ENCODE peak calls at places on chromosomes 1 and 21, in eight cellular contexts. One of them, this sample, is unnamed.

GRCh38 chr1:71559880-71560279 is 479.0 kb upstream of the ZRANB2 start:
- DNase-seq in transverse colon: no peak
- DNase-seq in dorsolateral prefrontal cortex: no peak
- DNase-seq in HCT116: no peak
- DNase-seq in mesendoderm: no peak
- DNase-seq in uterus: no peak
- DNase-seq in GM23248: no peak
- DNase-seq in IMR-90: no peak
- DNase-seq in this sample: no peak

GRCh38 chr1:20223659-20224058 is 37.3 kb upstream of the PLA2G2C start:
- DNase-seq in transverse colon: no peak
- DNase-seq in dorsolateral prefrontal cortex: no peak
- DNase-seq in HCT116: no peak
- DNase-seq in mesendoderm: peak; percentile 35
- DNase-seq in uterus: no peak
- DNase-seq in GM23248: no peak
- DNase-seq in IMR-90: no peak
- DNase-seq in this sample: no peak

GRCh38 chr1:236568285-236568894 is 35.9 kb downstream of the HEATR1 start:
- DNase-seq in transverse colon: no peak
- DNase-seq in dorsolateral prefrontal cortex: no peak
- DNase-seq in HCT116: peak; percentile 8
- DNase-seq in mesendoderm: peak; percentile 52
- DNase-seq in uterus: no peak
- DNase-seq in GM23248: peak; percentile 32
- DNase-seq in IMR-90: peak; percentile 39
- DNase-seq in this sample: no peak

GRCh38 chr1:96815914-96816313 is 94.3 kb downstream of the PTBP2 start:
- DNase-seq in transverse colon: no peak
- DNase-seq in dorsolateral prefrontal cortex: no peak
- DNase-seq in HCT116: no peak
- DNase-seq in mesendoderm: peak; percentile 34
- DNase-seq in uterus: no peak
- DNase-seq in GM23248: no peak
- DNase-seq in IMR-90: no peak
- DNase-seq in this sample: no peak

GRCh38 chr1:31434101-31434871 is 21.3 kb downstream of the SERINC2 start:
- DNase-seq in transverse colon: no peak
- DNase-seq in dorsolateral prefrontal cortex: no peak
- DNase-seq in HCT116: no peak
- DNase-seq in mesendoderm: no peak
- DNase-seq in uterus: no peak
- DNase-seq in GM23248: no peak
- DNase-seq in IMR-90: no peak
- DNase-seq in this sample: no peak

GRCh38 chr1:26909951-26910342 is 3.8 kb downstream of the NR0B2 start:
- DNase-seq in transverse colon: no peak
- DNase-seq in dorsolateral prefrontal cortex: no peak
- DNase-seq in HCT116: no peak
- DNase-seq in mesendoderm: no peak
- DNase-seq in uterus: no peak
- DNase-seq in GM23248: no peak
- DNase-seq in IMR-90: no peak
- DNase-seq in this sample: no peak

GRCh38 chr21:14889080-14889805 is 175.6 kb downstream of the NRIP1 start:
- DNase-seq in transverse colon: peak; percentile 47
- DNase-seq in dorsolateral prefrontal cortex: no peak
- DNase-seq in HCT116: no peak
- DNase-seq in mesendoderm: no peak
- DNase-seq in uterus: no peak
- DNase-seq in GM23248: peak; percentile 44
- DNase-seq in IMR-90: peak; percentile 71
- DNase-seq in this sample: no peak

GRCh38 chr1:57590978-57591377 is 167.1 kb upstream of the DAB1 start:
- DNase-seq in transverse colon: no peak
- DNase-seq in dorsolateral prefrontal cortex: no peak
- DNase-seq in HCT116: no peak
- DNase-seq in mesendoderm: peak; percentile 89
- DNase-seq in uterus: no peak
- DNase-seq in GM23248: no peak
- DNase-seq in IMR-90: no peak
- DNase-seq in this sample: no peak

GRCh38 chr1:101262601-101263348 is 26.0 kb downstream of the S1PR1 start:
- DNase-seq in transverse colon: no peak
- DNase-seq in dorsolateral prefrontal cortex: no peak
- DNase-seq in HCT116: no peak
- DNase-seq in mesendoderm: peak; percentile 22
- DNase-seq in uterus: no peak
- DNase-seq in GM23248: no peak
- DNase-seq in IMR-90: no peak
- DNase-seq in this sample: no peak
- H3K27ac ChIP-seq in transverse colon: peak overlapping the region; percentile 28
- H3K27ac ChIP-seq in dorsolateral prefrontal cortex: no peak overlapping the region
- H3K27ac ChIP-seq in HCT116: no peak overlapping the region
- H3K27ac ChIP-seq in mesendoderm: no peak overlapping the region
- H3K27ac ChIP-seq in uterus: no peak overlapping the region
- H3K27ac ChIP-seq in GM23248: no peak overlapping the region
- H3K27ac ChIP-seq in IMR-90: no peak overlapping the region
- H3K27ac ChIP-seq in this sample: no peak overlapping the region

DNA sequence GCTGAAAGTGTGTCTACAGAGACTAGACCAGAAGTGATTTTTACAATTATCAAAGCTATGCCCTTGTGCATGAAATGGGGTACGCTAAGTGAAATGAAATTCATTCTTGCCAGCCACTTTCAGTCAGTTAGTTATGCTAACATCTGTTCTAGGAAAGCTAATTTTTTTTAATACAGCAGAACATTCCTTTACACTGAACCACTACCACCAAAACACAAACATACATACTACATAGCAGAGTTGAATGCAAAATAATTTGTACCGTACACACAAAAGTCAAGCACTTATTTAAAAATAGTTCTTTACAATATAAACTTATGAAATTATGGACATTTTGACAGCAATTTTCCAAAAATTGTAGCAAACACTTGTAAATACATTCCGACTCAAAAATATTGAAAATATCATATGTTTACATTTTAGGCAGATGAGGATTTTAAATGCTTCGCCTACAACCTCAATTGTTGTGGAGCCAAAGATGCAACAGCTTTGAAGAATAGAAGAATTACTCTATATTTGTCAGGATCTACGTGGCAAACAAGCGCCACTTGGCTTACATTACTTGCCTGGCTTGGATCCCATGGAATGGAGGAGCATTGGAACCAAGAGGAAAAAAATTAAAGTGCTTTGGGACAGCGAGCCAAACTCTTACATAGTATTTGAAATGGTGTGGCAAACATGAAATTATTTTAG is 30.6 kb downstream of the WLS start:
- DNase-seq in transverse colon: no peak
- DNase-seq in dorsolateral prefrontal cortex: no peak
- DNase-seq in HCT116: no peak
- DNase-seq in mesendoderm: no peak
- DNase-seq in uterus: no peak
- DNase-seq in GM23248: peak; percentile 54
- DNase-seq in IMR-90: peak; percentile 63
- DNase-seq in this sample: no peak
- H3K27ac ChIP-seq in transverse colon: peak overlapping the region; percentile 8
- H3K27ac ChIP-seq in dorsolateral prefrontal cortex: no peak overlapping the region
- H3K27ac ChIP-seq in HCT116: no peak overlapping the region
- H3K27ac ChIP-seq in mesendoderm: no peak overlapping the region
- H3K27ac ChIP-seq in uterus: no peak overlapping the region
- H3K27ac ChIP-seq in GM23248: peak overlapping the region; percentile 42
- H3K27ac ChIP-seq in IMR-90: peak overlapping the region; percentile 42
- H3K27ac ChIP-seq in this sample: no peak overlapping the region

GRCh38 chr1:109896681-109897080 is 14.0 kb upstream of the CSF1 start:
- DNase-seq in transverse colon: no peak
- DNase-seq in dorsolateral prefrontal cortex: no peak
- DNase-seq in HCT116: no peak
- DNase-seq in mesendoderm: no peak
- DNase-seq in uterus: no peak
- DNase-seq in GM23248: no peak
- DNase-seq in IMR-90: no peak
- DNase-seq in this sample: no peak
- H3K27ac ChIP-seq in transverse colon: no peak overlapping the region
- H3K27ac ChIP-seq in dorsolateral prefrontal cortex: no peak overlapping the region
- H3K27ac ChIP-seq in HCT116: no peak overlapping the region
- H3K27ac ChIP-seq in mesendoderm: no peak overlapping the region
- H3K27ac ChIP-seq in uterus: peak overlapping the region; percentile 44
- H3K27ac ChIP-seq in GM23248: no peak overlapping the region
- H3K27ac ChIP-seq in IMR-90: no peak overlapping the region
- H3K27ac ChIP-seq in this sample: no peak overlapping the region

GRCh38 chr1:10292188-10292587 is 81.8 kb downstream of the KIF1B start:
- DNase-seq in transverse colon: no peak
- DNase-seq in dorsolateral prefrontal cortex: no peak
- DNase-seq in HCT116: no peak
- DNase-seq in mesendoderm: no peak
- DNase-seq in uterus: no peak
- DNase-seq in GM23248: no peak
- DNase-seq in IMR-90: no peak
- DNase-seq in this sample: no peak

GRCh38 chr1:10287023-10287645 is 76.8 kb downstream of the KIF1B start:
- DNase-seq in transverse colon: no peak
- DNase-seq in dorsolateral prefrontal cortex: no peak
- DNase-seq in HCT116: no peak
- DNase-seq in mesendoderm: no peak
- DNase-seq in uterus: no peak
- DNase-seq in GM23248: no peak
- DNase-seq in IMR-90: peak; percentile 8
- DNase-seq in this sample: no peak

GRCh38 chr1:10286244-10286643 is 75.9 kb downstream of the KIF1B start:
- DNase-seq in transverse colon: no peak
- DNase-seq in dorsolateral prefrontal cortex: no peak
- DNase-seq in HCT116: no peak
- DNase-seq in mesendoderm: no peak
- DNase-seq in uterus: no peak
- DNase-seq in GM23248: no peak
- DNase-seq in IMR-90: peak; percentile 39
- DNase-seq in this sample: no peak

GRCh38 chr1:10291705-10292104 is 81.3 kb downstream of the KIF1B start:
- DNase-seq in transverse colon: no peak
- DNase-seq in dorsolateral prefrontal cortex: no peak
- DNase-seq in HCT116: no peak
- DNase-seq in mesendoderm: no peak
- DNase-seq in uterus: no peak
- DNase-seq in GM23248: no peak
- DNase-seq in IMR-90: no peak
- DNase-seq in this sample: no peak

GRCh38 chr1:10288059-10288615 is 77.8 kb downstream of the KIF1B start:
- DNase-seq in transverse colon: no peak
- DNase-seq in dorsolateral prefrontal cortex: no peak
- DNase-seq in HCT116: no peak
- DNase-seq in mesendoderm: no peak
- DNase-seq in uterus: no peak
- DNase-seq in GM23248: no peak
- DNase-seq in IMR-90: no peak
- DNase-seq in this sample: no peak
- H3K27ac ChIP-seq in transverse colon: no peak overlapping the region
- H3K27ac ChIP-seq in dorsolateral prefrontal cortex: peak overlapping the region; percentile 51
- H3K27ac ChIP-seq in HCT116: no peak overlapping the region
- H3K27ac ChIP-seq in mesendoderm: no peak overlapping the region
- H3K27ac ChIP-seq in uterus: no peak overlapping the region
- H3K27ac ChIP-seq in GM23248: no peak overlapping the region
- H3K27ac ChIP-seq in IMR-90: no peak overlapping the region
- H3K27ac ChIP-seq in this sample: peak overlapping the region; percentile 1

GRCh38 chr1:205229399-205229861 is 1.7 kb downstream of the TMCC2 start:
- DNase-seq in transverse colon: peak; percentile 66
- DNase-seq in dorsolateral prefrontal cortex: peak; percentile 70
- DNase-seq in HCT116: peak; percentile 48
- DNase-seq in mesendoderm: peak; percentile 91
- DNase-seq in uterus: peak; percentile 73
- DNase-seq in GM23248: peak; percentile 53
- DNase-seq in IMR-90: peak; percentile 57
- DNase-seq in this sample: peak; percentile 76
- H3K27ac ChIP-seq in transverse colon: peak overlapping the region; percentile 62
- H3K27ac ChIP-seq in dorsolateral prefrontal cortex: peak overlapping the region; percentile 91
- H3K27ac ChIP-seq in HCT116: no peak overlapping the region
- H3K27ac ChIP-seq in mesendoderm: no peak overlapping the region
- H3K27ac ChIP-seq in uterus: peak overlapping the region; percentile 65
- H3K27ac ChIP-seq in GM23248: no peak overlapping the region
- H3K27ac ChIP-seq in IMR-90: no peak overlapping the region
- H3K27ac ChIP-seq in this sample: peak overlapping the region; percentile 94

DNA sequence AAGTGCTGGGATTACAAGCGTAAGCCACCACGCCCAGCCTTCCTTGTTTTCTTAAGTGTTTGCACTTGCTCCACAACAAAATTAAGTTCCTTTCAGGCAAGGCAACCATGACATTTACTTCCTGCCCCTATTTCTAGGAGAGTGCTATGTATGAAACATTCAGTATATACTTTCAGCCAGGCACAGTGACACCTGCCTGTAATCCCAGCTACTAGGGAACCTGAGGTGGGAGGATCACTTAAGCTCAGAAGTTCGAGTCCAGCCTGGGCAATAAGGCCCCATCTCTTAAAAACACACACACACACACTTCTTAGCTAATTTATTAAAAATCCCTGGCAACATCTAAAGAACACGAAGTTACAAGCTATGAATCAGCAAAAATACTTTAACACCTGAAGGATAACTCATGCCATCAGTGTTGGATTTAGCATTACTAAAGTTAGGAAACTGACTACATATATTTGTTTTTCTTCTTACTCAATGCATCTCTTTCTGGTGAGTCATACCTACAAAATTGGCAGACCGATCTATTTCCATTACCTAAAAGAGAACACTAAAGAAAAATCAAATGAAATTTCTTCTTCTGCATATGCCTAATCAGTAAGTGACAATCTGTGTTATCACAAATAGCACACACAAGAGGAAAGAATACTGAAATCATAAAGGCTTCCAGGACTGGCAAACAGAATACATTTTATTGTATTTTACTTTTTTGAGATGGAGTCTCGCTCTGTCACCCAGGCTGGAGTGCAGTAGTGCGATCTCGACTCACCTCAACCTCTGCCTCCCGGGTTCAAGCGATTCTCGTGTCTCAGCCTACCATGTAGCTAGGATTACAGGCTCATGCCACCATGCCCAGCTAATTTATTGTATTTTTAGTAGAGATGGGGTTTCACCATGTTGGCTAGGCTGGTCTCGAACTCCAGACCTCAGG is 41.5 kb downstream of the RNF115 start:
- DNase-seq in transverse colon: no peak
- DNase-seq in dorsolateral prefrontal cortex: no peak
- DNase-seq in HCT116: peak; percentile 77
- DNase-seq in mesendoderm: no peak
- DNase-seq in uterus: no peak
- DNase-seq in GM23248: peak; percentile 87
- DNase-seq in IMR-90: peak; percentile 96
- DNase-seq in this sample: no peak
- H3K27ac ChIP-seq in transverse colon: peak overlapping the region; percentile 54
- H3K27ac ChIP-seq in dorsolateral prefrontal cortex: peak overlapping the region; percentile 44
- H3K27ac ChIP-seq in HCT116: peak overlapping the region; percentile 63
- H3K27ac ChIP-seq in mesendoderm: no peak overlapping the region
- H3K27ac ChIP-seq in uterus: peak overlapping the region; percentile 85
- H3K27ac ChIP-seq in GM23248: peak overlapping the region; percentile 71
- H3K27ac ChIP-seq in IMR-90: peak overlapping the region; percentile 73
- H3K27ac ChIP-seq in this sample: no peak overlapping the region

GRCh38 chr21:17440955-17441354 is 71.9 kb upstream of the CXADR start:
- DNase-seq in transverse colon: no peak
- DNase-seq in dorsolateral prefrontal cortex: no peak
- DNase-seq in HCT116: no peak
- DNase-seq in mesendoderm: no peak
- DNase-seq in uterus: no peak
- DNase-seq in GM23248: no peak
- DNase-seq in IMR-90: no peak
- DNase-seq in this sample: no peak
- H3K27ac ChIP-seq in transverse colon: peak overlapping the region; percentile 63
- H3K27ac ChIP-seq in dorsolateral prefrontal cortex: peak overlapping the region; percentile 80
- H3K27ac ChIP-seq in HCT116: no peak overlapping the region
- H3K27ac ChIP-seq in mesendoderm: no peak overlapping the region
- H3K27ac ChIP-seq in uterus: no peak overlapping the region
- H3K27ac ChIP-seq in GM23248: no peak overlapping the region
- H3K27ac ChIP-seq in IMR-90: no peak overlapping the region
- H3K27ac ChIP-seq in this sample: peak overlapping the region; percentile 70

This sample was measured in substantia nigra.